ENCODE peak calls at places on chromosome 13, in five cellular contexts. W, E, H, S and J are unnamed samples.

GRCh38 chr13:33262997-33263396 is 22.6 kb downstream of the STARD13 start:
- DNase-seq in W (no peak), E (no peak), H (no peak), S (no peak), J (no peak)

GRCh38 chr13:46622918-46623256 is 69.9 kb downstream of the LRCH1 start:
- DNase-seq in W (no peak), E (peak; percentile 50), H (no peak), S (peak; percentile 87), J (no peak)

GRCh38 chr13:110305949-110306339 is 1.0 kb downstream of the COL4A1 start:
- DNase-seq in W (no peak), E (peak; percentile 35), H (no peak), S (peak; percentile 47), J (no peak)

GRCh38 chr13:30504081-30504480 is 38.3 kb upstream of the HMGB1 start:
- DNase-seq in W (no peak), E (no peak), H (no peak), S (peak; percentile 67), J (no peak)

GRCh38 chr13:27476943-27477681 is 26.7 kb upstream of the MTIF3 start:
- DNase-seq in W (no peak), E (no peak), H (peak; percentile 17), S (peak; percentile 16), J (no peak)

GRCh38 chr13:35598790-35599369 is 122.4 kb upstream of the MAB21L1 start:
- DNase-seq in W (no peak), E (no peak), H (no peak), S (peak; percentile 12), J (no peak)

GRCh38 chr13:92843549-92843948 is 383.1 kb upstream of the GPC6 start:
- DNase-seq in W (no peak), E (no peak), H (no peak), S (peak; percentile 73), J (peak; percentile 86)

GRCh38 chr13:74052402-74052928 is 81.7 kb downstream of the KLF12 start:
- DNase-seq in W (no peak), E (no peak), H (no peak), S (no peak), J (no peak)

GRCh38 chr13:21837841-21838551 is 167.1 kb downstream of the FGF9 start:
- DNase-seq in W (no peak), E (no peak), H (no peak), S (no peak), J (no peak)

GRCh38 chr13:43307221-43307920 is 284.0 kb downstream of the DNAJC15 start:
- DNase-seq in W (no peak), E (no peak), H (no peak), S (no peak), J (no peak)

GRCh38 chr13:46817081-46817480 is 20.1 kb upstream of the ESD start:
- DNase-seq in W (no peak), E (no peak), H (no peak), S (peak; percentile 57), J (no peak)

GRCh38 chr13:36778083-36778671 is 40.8 kb upstream of the RFXAP start:
- DNase-seq in W (no peak), E (no peak), H (no peak), S (peak; percentile 70), J (no peak)

GRCh38 chr13:44142540-44142867 is 231.1 kb upstream of the SERP2 start:
- DNase-seq in W (no peak), E (no peak), H (no peak), S (no peak), J (no peak)

GRCh38 chr13:51311271-51311670 is 28.2 kb upstream of the SERPINE3 start:
- DNase-seq in W (no peak), E (no peak), H (no peak), S (no peak), J (no peak)

GRCh38 chr13:105377452-105377851 is 1158.0 kb downstream of the EFNB2 start:
- DNase-seq in W (no peak), E (no peak), H (no peak), S (no peak), J (no peak)

GRCh38 chr13:90867336-90867683 is 480.2 kb upstream of the MIR17HG start:
- DNase-seq in W (peak; percentile 3), E (peak; percentile 36), H (peak; percentile 15), S (peak; percentile 89), J (peak; percentile 14)

GRCh38 chr13:28539625-28540286 is 44.8 kb upstream of the FLT1 start:
- DNase-seq in W (no peak), E (no peak), H (no peak), S (no peak), J (no peak)

GRCh38 chr13:22061806-22062391 is 391.0 kb downstream of the FGF9 start:
- DNase-seq in W (no peak), E (no peak), H (no peak), S (no peak), J (no peak)

GRCh38 chr13:101149735-101150380 is 266.4 kb downstream of the NALCN start:
- DNase-seq in W (no peak), E (no peak), H (no peak), S (peak; percentile 35), J (no peak)
- TF ChIP-seq CTCF in W (no peak), E (no peak), H (peak; percentile 48), S (peak; percentile 24), J (peak; percentile 51)

GRCh38 chr13:86976521-86977324 is 694.4 kb upstream of the SLITRK5 start:
- DNase-seq in W (no peak), E (no peak), H (no peak), S (no peak), J (no peak)

GRCh38 chr13:86974251-86974994 is 696.7 kb upstream of the SLITRK5 start:
- DNase-seq in W (no peak), E (no peak), H (no peak), S (no peak), J (no peak)

DNA sequence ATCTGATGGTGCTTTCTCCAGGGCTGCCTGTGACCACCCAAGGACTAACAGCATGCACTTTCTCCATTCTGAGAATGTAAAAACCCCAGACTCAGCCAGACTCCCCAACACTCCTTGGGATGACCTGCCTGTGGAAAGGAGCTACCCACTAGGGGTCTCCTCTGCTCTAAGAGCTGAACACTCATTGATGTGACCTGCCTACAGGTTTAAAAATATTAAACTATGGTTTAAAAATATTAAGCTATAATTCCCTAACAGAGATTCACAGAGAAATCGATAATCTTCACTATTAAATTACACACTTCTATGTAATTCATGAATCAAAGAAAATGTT is 696.2 kb upstream of the SLITRK5 start:
- DNase-seq in W (no peak), E (no peak), H (no peak), S (peak; percentile 0), J (no peak)
- H3K36me3 ChIP-seq in W (no peaks in the 10 kb centered on the region), E (no peaks in the 10 kb centered on the region), H (no peaks in the 10 kb centered on the region), S (no peaks in the 10 kb centered on the region), J (no peaks in the 10 kb centered on the region)

GRCh38 chr13:48349525-48349924 is 46.0 kb downstream of the RB1 start:
- DNase-seq in W (no peak), E (no peak), H (no peak), S (no peak), J (no peak)

GRCh38 chr13:48356750-48357149 is 53.2 kb downstream of the RB1 start:
- DNase-seq in W (no peak), E (no peak), H (no peak), S (no peak), J (no peak)

DNA sequence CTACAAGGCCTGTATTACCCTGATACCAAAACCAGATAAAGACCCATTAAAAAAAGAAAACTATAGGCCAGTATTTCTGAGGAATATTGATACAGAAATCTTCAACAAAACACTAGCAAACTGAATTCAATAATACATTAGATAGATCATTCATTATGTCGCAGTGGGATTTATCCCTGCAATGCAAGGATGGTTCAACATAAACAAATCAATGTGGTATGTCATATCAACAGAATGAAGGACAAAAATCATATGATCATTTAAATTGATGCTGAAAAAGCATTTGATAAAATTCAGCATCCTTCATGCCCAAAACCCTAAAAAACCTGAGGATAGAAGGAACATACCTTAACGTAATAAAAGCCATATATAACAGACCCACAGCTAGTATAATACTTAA is 50.0 kb downstream of the RB1 start:
- DNase-seq in W (no peak), E (no peak), H (no peak), S (no peak), J (no peak)
- H3K4me3 ChIP-seq in W (no peak overlapping the region), E (no peak overlapping the region), H (no peak overlapping the region), S (no peak overlapping the region), J (no peak overlapping the region)

DNA sequence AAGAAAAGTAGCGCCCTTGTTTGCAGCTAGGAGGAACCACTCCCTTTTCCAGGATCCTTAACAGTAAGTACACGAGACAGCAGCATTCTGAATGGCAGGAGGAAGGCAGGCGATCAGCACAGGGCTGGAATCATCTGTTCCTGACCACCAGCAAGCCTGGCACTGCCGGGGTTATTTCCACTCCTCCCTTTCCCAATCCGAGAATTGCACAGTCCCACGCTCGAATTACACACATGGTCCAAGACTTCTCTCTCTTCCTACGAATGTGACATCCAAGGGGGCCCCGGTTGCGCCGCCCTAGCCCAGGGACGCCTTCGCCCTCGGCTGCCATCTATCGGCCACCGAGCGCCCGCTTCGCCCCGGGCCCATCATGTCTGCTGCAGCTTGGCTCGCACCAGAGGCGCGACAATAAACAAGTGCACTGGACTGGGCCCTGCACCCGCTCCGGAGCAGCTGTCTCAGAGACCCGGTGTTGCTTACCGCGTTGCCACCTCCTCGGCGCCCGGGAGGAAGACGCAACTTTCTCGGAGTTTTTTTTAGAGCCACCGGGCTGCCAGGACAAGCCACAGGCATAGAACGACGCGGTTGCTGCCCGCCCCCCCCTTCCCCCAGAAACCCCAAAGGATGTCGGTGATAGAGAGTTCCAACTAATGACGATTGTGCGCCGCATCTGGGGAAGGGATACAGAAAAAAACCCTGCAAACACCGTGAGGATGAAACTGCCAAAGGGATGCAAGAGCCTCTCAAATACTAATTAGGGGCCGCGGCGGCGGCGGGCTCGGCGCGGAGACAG is at the start of gene SLITRK5:
- DNase-seq in W (no peak), E (peak; percentile 29), H (no peak), S (peak; percentile 59), J (no peak)
- TF ChIP-seq CTCF in W (peak; percentile 60), E (peak; percentile 71), H (peak; percentile 91), S (peak; percentile 86), J (peak; percentile 94)